ENCODE peak calls at places on chromosomes 6 and 20, in nine cellular contexts. L is heart left ventricle, E is stomach, J is IMR-90, C is tibial nerve, P is ovary, Y is body of pancreas, D is Peyer's patch, R is HepG2. G is an unnamed sample. For H3K36me3 and H3K4me1, the result is how much of the 10 kb centered on the place peaks cover.

GRCh38 chr6:12767016-12767415 is 50.4 kb downstream of the PHACTR1 start:
- DNase-seq in L (no peak), E (no peak), J (no peak), C (no peak), P (no peak), Y (no peak), D (no peak), R (no peak), G (no peak)

GRCh38 chr6:18362058-18362561 is 25.0 kb upstream of the RNF144B start:
- DNase-seq in L (no peak), E (no peak), J (peak), C (no peak), P (no peak), Y (peak), D (no peak), R (no peak), G (no peak)

GRCh38 chr6:16637635-16638034 is 123.6 kb downstream of the ATXN1 start:
- DNase-seq in L (no peak), E (no peak), J (no peak), C (no peak), P (no peak), Y (no peak), D (no peak), R (no peak), G (no peak)

GRCh38 chr6:44701637-44702101 is 314.2 kb downstream of the CDC5L start:
- DNase-seq in L (peak), E (no peak), J (no peak), C (no peak), P (no peak), Y (no peak), D (no peak), R (no peak), G (no peak)

GRCh38 chr6:85015396-85015990 is 251.1 kb upstream of the TBX18 start:
- DNase-seq in L (peak), E (peak), J (peak), C (peak), P (peak), Y (peak), D (no peak), R (peak), G (peak)

GRCh38 chr6:39887692-39888450 is 46.4 kb downstream of the MOCS1 start:
- DNase-seq in L (peak), E (peak), J (peak), C (peak), P (peak), Y (peak), D (no peak), R (peak), G (peak)

GRCh38 chr20:41380551-41381262 is 14.1 kb upstream of the EMILIN3 start:
- DNase-seq in L (no peak), E (no peak), J (no peak), C (no peak), P (no peak), Y (no peak), D (no peak), R (no peak), G (no peak)

GRCh38 chr20:25285856-25286798 is 38.2 kb downstream of the PYGB start:
- DNase-seq in L (peak), E (peak), J (no peak), C (no peak), P (peak), Y (peak), D (no peak), R (no peak), G (peak)

GRCh38 chr6:159979136-159979874 is 10.4 kb downstream of the IGF2R start:
- DNase-seq in L (peak), E (peak), J (peak), C (no peak), P (no peak), Y (peak), D (no peak), R (peak), G (peak)

GRCh38 chr6:90217621-90218496 is 78.8 kb downstream of the BACH2 start:
- DNase-seq in L (no peak), E (peak), J (no peak), C (peak), P (no peak), Y (peak), D (no peak), R (peak), G (no peak)

GRCh38 chr20:24778585-24779031 is 170.5 kb upstream of the CST7 start:
- DNase-seq in L (no peak), E (peak), J (no peak), C (no peak), P (no peak), Y (peak), D (no peak), R (no peak), G (peak)

GRCh38 chr20:54108817-54109216 is 38.4 kb upstream of the BCAS1 start:
- DNase-seq in L (no peak), E (no peak), J (no peak), C (no peak), P (no peak), Y (no peak), D (no peak), R (no peak), G (no peak)

GRCh38 chr6:89400912-89401399 is 11.1 kb downstream of the RRAGD start:
- DNase-seq in L (no peak), E (no peak), J (no peak), C (no peak), P (no peak), Y (no peak), D (no peak), R (no peak), G (no peak)

GRCh38 chr6:84048588-84048987 is 15.0 kb downstream of the MRAP2 start:
- DNase-seq in L (no peak), E (no peak), J (no peak), C (no peak), P (no peak), Y (no peak), D (no peak), R (no peak), G (no peak)

GRCh38 chr6:12119085-12119588 is 107.0 kb downstream of the HIVEP1 start:
- DNase-seq in L (no peak), E (no peak), J (no peak), C (no peak), P (no peak), Y (peak), D (no peak), R (no peak), G (no peak)

GRCh38 chr6:170178561-170179477 is 112.1 kb downstream of the DLL1 start:
- DNase-seq in L (no peak), E (peak), J (peak), C (no peak), P (no peak), Y (peak), D (no peak), R (no peak), G (peak)

GRCh38 chr6:19841181-19841580 is 4.0 kb downstream of the ID4 start:
- DNase-seq in L (no peak), E (no peak), J (no peak), C (no peak), P (no peak), Y (no peak), D (no peak), R (no peak), G (no peak)

GRCh38 chr20:2421247-2421646 is 40.5 kb downstream of the TGM6 start:
- DNase-seq in L (no peak), E (no peak), J (no peak), C (no peak), P (no peak), Y (no peak), D (no peak), R (no peak), G (no peak)

GRCh38 chr6:168131464-168132415 is 52.7 kb upstream of the FRMD1 start:
- DNase-seq in L (no peak), E (peak), J (no peak), C (no peak), P (no peak), Y (no peak), D (no peak), R (no peak), G (no peak)

GRCh38 chr6:165646484-165646883 is 16.6 kb downstream of the PDE10A start:
- DNase-seq in L (no peak), E (no peak), J (no peak), C (no peak), P (no peak), Y (no peak), D (no peak), R (no peak), G (no peak)

GRCh38 chr6:35376282-35376681 is 33.9 kb downstream of the PPARD start:
- DNase-seq in L (no peak), E (no peak), J (no peak), C (no peak), P (no peak), Y (no peak), D (no peak), R (no peak), G (no peak)

GRCh38 chr6:169190144-169190584 is 63.5 kb downstream of the THBS2 start:
- DNase-seq in L (peak), E (no peak), J (peak), C (peak), P (peak), Y (no peak), D (no peak), R (no peak), G (peak)

GRCh38 chr20:25044660-25045342 is 13.1 kb downstream of the ACSS1 start:
- DNase-seq in L (peak), E (no peak), J (no peak), C (no peak), P (peak), Y (peak), D (no peak), R (no peak), G (no peak)

GRCh38 chr20:63006611-63007471 is at the start of gene BHLHE23:
- DNase-seq in L (no peak), E (no peak), J (no peak), C (no peak), P (no peak), Y (no peak), D (no peak), R (no peak), G (no peak)

GRCh38 chr20:1874534-1875168 is 20.6 kb upstream of the SIRPA start:
- DNase-seq in L (peak), E (peak), J (peak), C (no peak), P (no peak), Y (no peak), D (no peak), R (peak), G (no peak)

GRCh38 chr20:34215711-34216381 is 25.4 kb upstream of the ASIP start:
- DNase-seq in L (peak), E (peak), J (peak), C (peak), P (peak), Y (peak), D (peak), R (peak), G (peak)

DNA sequence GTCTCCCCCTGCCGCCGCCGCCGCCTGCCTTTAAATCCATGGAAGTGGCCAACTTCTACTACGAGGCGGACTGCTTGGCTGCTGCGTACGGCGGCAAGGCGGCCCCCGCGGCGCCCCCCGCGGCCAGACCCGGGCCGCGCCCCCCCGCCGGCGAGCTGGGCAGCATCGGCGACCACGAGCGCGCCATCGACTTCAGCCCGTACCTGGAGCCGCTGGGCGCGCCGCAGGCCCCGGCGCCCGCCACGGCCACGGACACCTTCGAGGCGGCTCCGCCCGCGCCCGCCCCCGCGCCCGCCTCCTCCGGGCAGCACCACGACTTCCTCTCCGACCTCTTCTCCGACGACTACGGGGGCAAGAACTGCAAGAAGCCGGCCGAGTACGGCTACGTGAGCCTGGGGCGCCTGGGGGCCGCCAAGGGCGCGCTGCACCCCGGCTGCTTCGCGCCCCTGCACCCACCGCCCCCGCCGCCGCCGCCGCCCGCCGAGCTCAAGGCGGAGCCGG is 485 bp downstream of the CEBPB start:
- DNase-seq in L (peak), E (peak), J (no peak), C (peak), P (no peak), Y (peak), D (peak), R (no peak), G (peak)
- TF ChIP-seq POLR2A in L (no peak), E (no peak), J (no peak), C (no peak), P (no peak), Y (no peak), D (no peak), R (no peak), G (no peak)

GRCh38 chr6:33128318-33128717 is 52.5 kb downstream of the HLA-DPB1 start:
- DNase-seq in L (no peak), E (no peak), J (no peak), C (no peak), P (no peak), Y (no peak), D (no peak), R (no peak), G (no peak)
- H3K36me3 ChIP-seq in L (under half), E (under half), J (under half), C (under half), P (under half), Y (under half), D (under half), R (under half), G (under half)

GRCh38 chr20:36975085-36975829 is 23.7 kb upstream of the SAMHD1 start:
- DNase-seq in L (no peak), E (no peak), J (no peak), C (no peak), P (no peak), Y (no peak), D (peak), R (no peak), G (peak)
- H3K4me1 ChIP-seq in L (under half), E (under half), J (under half), C (under half), P (under half), Y (under half), D (under half), R (under half), G (under half)

GRCh38 chr6:36678488-36679042 is at the start of gene CDKN1A:
- DNase-seq in L (peak), E (peak), J (peak), C (peak), P (peak), Y (peak), D (peak), R (peak), G (peak)
- TF ChIP-seq POLR2A in L (peak), E (peak), J (peak), C (peak), P (peak), Y (peak), D (peak), R (peak), G (peak)

GRCh38 chr6:8391934-8392333 is 43.4 kb downstream of the SLC35B3 start:
- DNase-seq in L (no peak), E (no peak), J (no peak), C (no peak), P (no peak), Y (no peak), D (no peak), R (no peak), G (no peak)
- H3K36me3 ChIP-seq in L (under half), E (under half), J (under half), C (under half), P (under half), Y (under half), D (under half), R (under half), G (under half)

GRCh38 chr6:138981416-138981815 is 6.6 kb downstream of the REPS1 start:
- DNase-seq in L (no peak), E (no peak), J (no peak), C (no peak), P (no peak), Y (no peak), D (no peak), R (no peak), G (no peak)
- H3K4me1 ChIP-seq in L (under half), E (under half), J (under half), C (under half), P (under half), Y (under half), D (under half), R (under half), G (under half)

GRCh38 chr6:32196682-32197616 is 4.5 kb upstream of the GPSM3 start:
- DNase-seq in L (peak), E (no peak), J (peak), C (peak), P (peak), Y (no peak), D (no peak), R (no peak), G (peak)

GRCh38 chr6:32195902-32196681 is 3.6 kb upstream of the GPSM3 start:
- DNase-seq in L (peak), E (peak), J (peak), C (peak), P (peak), Y (peak), D (peak), R (peak), G (peak)

GRCh38 chr6:32195652-32195901 is 3.1 kb upstream of the GPSM3 start:
- DNase-seq in L (peak), E (peak), J (peak), C (peak), P (peak), Y (peak), D (peak), R (peak), G (peak)

GRCh38 chr6:32194388-32194787 is 1.9 kb upstream of the GPSM3 start:
- DNase-seq in L (no peak), E (no peak), J (no peak), C (no peak), P (no peak), Y (no peak), D (no peak), R (no peak), G (no peak)

DNA sequence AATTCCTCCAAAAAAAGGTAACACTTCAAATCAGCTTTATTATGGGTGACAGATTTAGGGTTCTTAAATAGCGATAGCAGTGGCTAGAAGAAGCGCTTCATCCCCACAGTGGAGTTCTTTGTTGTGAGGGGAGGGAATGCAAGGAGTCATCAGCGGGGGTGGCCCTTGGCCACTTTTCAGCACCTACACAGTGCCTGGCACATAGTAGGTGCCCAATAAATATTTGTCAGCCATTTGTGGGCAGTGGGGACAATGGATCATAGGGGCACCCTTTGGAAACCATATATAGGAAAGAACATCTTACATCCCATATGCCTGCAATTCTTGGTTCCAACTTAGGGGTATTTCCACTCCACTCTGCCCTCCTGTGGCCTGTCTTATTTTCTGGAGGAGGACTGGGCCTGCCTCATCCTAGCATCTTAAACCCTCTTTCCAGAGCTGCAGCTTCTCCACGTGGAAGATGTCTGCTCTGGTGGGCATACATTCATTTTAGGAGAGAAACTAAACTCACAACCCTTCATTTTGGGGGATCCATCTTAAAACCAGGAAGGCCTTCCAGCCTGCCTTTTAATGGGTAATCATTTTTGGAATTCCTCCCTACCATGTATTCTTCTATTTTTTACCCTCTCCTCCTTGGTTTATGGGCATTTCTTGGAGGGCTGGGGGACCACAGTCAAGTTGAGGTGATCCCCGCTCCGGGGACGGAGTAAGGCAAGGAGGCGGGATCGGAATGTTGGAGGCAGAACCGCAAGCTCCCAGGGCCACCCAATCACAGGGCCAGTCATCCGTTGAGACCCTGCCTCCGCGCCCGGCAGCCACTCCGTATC is 2.6 kb upstream of the GPSM3 start:
- DNase-seq in L (peak), E (no peak), J (peak), C (peak), P (peak), Y (peak), D (peak), R (no peak), G (peak)
- TF ChIP-seq POLR2A in L (peak), E (peak), J (no peak), C (peak), P (peak), Y (no peak), D (peak), R (no peak), G (no peak)

G was measured in transverse colon.